ENCODE peak calls at places on chromosome 6, in four cellular contexts. X, I, O and W are unnamed samples.

GRCh38 chr6:79133173-79133572 is 55.1 kb upstream of the PHIP start:
- DNase-seq in X (no peak), I (no peak), O (no peak), W (no peak)

GRCh38 chr6:100554228-100554627 is 89.5 kb upstream of the SIM1 start:
- DNase-seq in I (no peak), O (no peak), X (no peak), W (no peak)

GRCh38 chr6:31270788-31271640 is 878 bp downstream of the HLA-C start:
- DNase-seq in I (peak), X (peak), O (peak), W (peak)

GRCh38 chr6:75098709-75099108 is 107.1 kb downstream of the COL12A1 start:
- DNase-seq in O (no peak), X (no peak), I (no peak), W (no peak)

GRCh38 chr6:122129313-122130025 is 270.0 kb upstream of the HSF2 start:
- DNase-seq in I (no peak), O (no peak), X (no peak), W (no peak)

GRCh38 chr6:40936810-40937209 is 102.2 kb downstream of the UNC5CL start:
- DNase-seq in X (no peak), I (no peak), O (no peak), W (no peak)

GRCh38 chr6:141540207-141540606 is 592.5 kb upstream of the GJE1 start:
- DNase-seq in X (no peak), I (no peak), O (no peak), W (no peak)

GRCh38 chr6:105363100-105363754 is 39.7 kb downstream of the PREP start:
- DNase-seq in X (peak), I (no peak), O (no peak), W (peak)

GRCh38 chr6:20658053-20658452 is 123.8 kb downstream of the CDKAL1 start:
- DNase-seq in O (no peak), X (no peak), I (no peak), W (no peak)

GRCh38 chr6:169237496-169238134 is 16.0 kb downstream of the THBS2 start:
- DNase-seq in I (no peak), O (no peak), X (no peak), W (no peak)

GRCh38 chr6:153208706-153209105 is 77.6 kb upstream of the RGS17 start:
- DNase-seq in X (no peak), I (no peak), O (peak), W (no peak)

GRCh38 chr6:33427585-33428218 is 7.8 kb downstream of the SYNGAP1 start:
- DNase-seq in X (no peak), O (peak), I (peak), W (peak)

GRCh38 chr6:68653074-68653705 is 18.1 kb downstream of the ADGRB3 start:
- DNase-seq in I (no peak), O (no peak), X (no peak), W (no peak)

GRCh38 chr6:4925580-4925979 is 78.3 kb downstream of the RPP40 start:
- DNase-seq in X (no peak), I (no peak), O (no peak), W (no peak)

GRCh38 chr6:89433637-89434499 is 916 bp downstream of the ANKRD6 start:
- DNase-seq in I (peak), O (peak), X (peak), W (peak)

GRCh38 chr6:91824346-91824745 is 1237.5 kb upstream of the MAP3K7 start:
- DNase-seq in X (no peak), I (no peak), O (no peak), W (no peak)

GRCh38 chr6:28333599-28334018 is 2.3 kb downstream of the ZSCAN31 start:
- DNase-seq in O (no peak), X (no peak), I (no peak), W (no peak)

GRCh38 chr6:88538849-88539571 is 372.9 kb upstream of the CNR1 start:
- DNase-seq in O (no peak), X (no peak), I (no peak), W (peak)

GRCh38 chr6:28401172-28401571 is 1.6 kb upstream of the ZSCAN12 start:
- DNase-seq in X (no peak), I (no peak), O (no peak), W (no peak)

GRCh38 chr6:133631421-133631820 is 257.5 kb upstream of the TCF21 start:
- DNase-seq in O (no peak), I (no peak), X (no peak), W (no peak)

GRCh38 chr6:101163611-101164010 is 229.9 kb upstream of the GRIK2 start:
- DNase-seq in O (peak), I (no peak), X (no peak), W (peak)

GRCh38 chr6:1335367-1336037 is 23.6 kb downstream of the FOXQ1 start:
- DNase-seq in X (no peak), O (no peak), I (no peak), W (no peak)

GRCh38 chr6:166586424-166587156 is at the start of gene RAMACL:
- DNase-seq in O (no peak), X (no peak), I (peak), W (peak)

GRCh38 chr6:45082091-45082490 is 246.0 kb upstream of the RUNX2 start:
- DNase-seq in O (no peak), X (no peak), I (no peak), W (no peak)

GRCh38 chr6:25477006-25477590 is 174.9 kb upstream of the SCGN start:
- DNase-seq in X (no peak), O (no peak), I (no peak), W (no peak)

GRCh38 chr6:129871220-129871619 is 10.1 kb upstream of the TMEM244 start:
- DNase-seq in O (no peak), X (no peak), I (no peak), W (no peak)

GRCh38 chr6:6851059-6851658 is 256.6 kb upstream of the RREB1 start:
- DNase-seq in I (no peak), X (no peak), O (no peak), W (no peak)

GRCh38 chr6:131916847-131917246 is 34.3 kb downstream of the CCN2 start:
- DNase-seq in I (no peak), X (no peak), O (no peak), W (no peak)

GRCh38 chr6:136016228-136017225 is 165.0 kb downstream of the PDE7B start:
- DNase-seq in I (no peak), O (no peak), X (no peak), W (no peak)